ENCODE peak calls at places on chromosomes 7 and 10, in five cellular contexts. V is heart right ventricle, R is left ventricle myocardium inferior, T is keratinocyte, W is dorsolateral prefrontal cortex. U is an unnamed sample. For H3K27me3, the result is how much of the 10 kb centered on the place peaks cover.

GRCh38 chr10:81031774-81032173 is 494.1 kb downstream of the SH2D4B start:
- DNase-seq in V (no peak), R (no peak), T (no peak), W (no peak), U (peak)

GRCh38 chr7:24227603-24228359 is 56.2 kb upstream of the NPY start:
- DNase-seq in V (no peak), R (no peak), T (no peak), W (no peak), U (no peak)

GRCh38 chr7:150410680-150411346 is 31.7 kb downstream of the ZNF775 start:
- DNase-seq in V (no peak), R (no peak), T (no peak), W (no peak), U (no peak)

GRCh38 chr7:127158659-127159058 is 94.1 kb downstream of the GRM8 start:
- DNase-seq in V (no peak), R (no peak), T (no peak), W (no peak), U (peak)

GRCh38 chr7:157540020-157540419 is 203.2 kb downstream of the DNAJB6 start:
- DNase-seq in V (no peak), R (no peak), T (no peak), W (no peak), U (no peak)

GRCh38 chr10:16612148-16612742 is 90.6 kb upstream of the C1QL3 start:
- DNase-seq in V (no peak), R (no peak), T (peak), W (no peak), U (peak)

GRCh38 chr10:75870039-75870645 is 438.7 kb downstream of the LRMDA start:
- DNase-seq in V (no peak), R (no peak), T (no peak), W (no peak), U (no peak)

GRCh38 chr7:133784421-133785045 is 342.6 kb upstream of the LRGUK start:
- DNase-seq in V (no peak), R (no peak), T (no peak), W (no peak), U (no peak)

GRCh38 chr7:55342216-55342871 is 22.8 kb upstream of the LANCL2 start:
- DNase-seq in V (no peak), R (no peak), T (no peak), W (no peak), U (no peak)

GRCh38 chr7:93374345-93374940 is 142.3 kb downstream of the VPS50 start:
- DNase-seq in V (no peak), R (no peak), T (no peak), W (no peak), U (peak)

GRCh38 chr7:105826143-105826542 is 50.3 kb downstream of the ATXN7L1 start:
- DNase-seq in V (no peak), R (no peak), T (no peak), W (no peak), U (no peak)

GRCh38 chr10:78328592-78329404 is 295.1 kb downstream of the RPS24 start:
- DNase-seq in V (no peak), R (no peak), T (no peak), W (no peak), U (no peak)

GRCh38 chr7:2845193-2845592 is 1.1 kb upstream of the GNA12 start:
- DNase-seq in V (no peak), R (no peak), T (no peak), W (no peak), U (no peak)

GRCh38 chr10:112779025-112779765 is 170.9 kb upstream of the TCF7L2 start:
- DNase-seq in V (no peak), R (no peak), T (no peak), W (no peak), U (no peak)

GRCh38 chr10:95273393-95274312 is 17.1 kb downstream of the PDLIM1 start:
- DNase-seq in V (no peak), R (no peak), T (no peak), W (no peak), U (no peak)

GRCh38 chr10:43857206-43857952 is 208.7 kb upstream of the ZNF32 start:
- DNase-seq in V (no peak), R (no peak), T (no peak), W (no peak), U (no peak)

GRCh38 chr10:3963191-3963673 is 178.2 kb upstream of the KLF6 start:
- DNase-seq in V (no peak), R (no peak), T (no peak), W (no peak), U (no peak)

GRCh38 chr10:32445740-32446615 is at the start of gene CCDC7:
- DNase-seq in V (peak), R (peak), T (peak), W (peak), U (peak)

GRCh38 chr7:112640682-112641081 is 149.5 kb downstream of the TMEM168 start:
- DNase-seq in V (no peak), R (no peak), T (no peak), W (no peak), U (no peak)

GRCh38 chr7:93427107-93427506 is 147.4 kb downstream of the CALCR start:
- DNase-seq in V (no peak), R (no peak), T (no peak), W (no peak), U (peak)

GRCh38 chr7:36526720-36527548 is 137.3 kb downstream of the ANLN start:
- DNase-seq in V (no peak), R (no peak), T (peak), W (no peak), U (peak)

GRCh38 chr7:127815631-127816145 is 163.7 kb downstream of the SND1 start:
- DNase-seq in V (no peak), R (no peak), T (no peak), W (no peak), U (no peak)

GRCh38 chr10:47264797-47265281 is 35.2 kb upstream of the GDF10 start:
- DNase-seq in V (no peak), R (no peak), T (no peak), W (no peak), U (no peak)

GRCh38 chr10:88064608-88065383 is 201.4 kb downstream of the PTEN start:
- DNase-seq in V (peak), R (peak), T (no peak), W (no peak), U (peak)

GRCh38 chr7:47432988-47433895 is 148.7 kb downstream of the TNS3 start:
- DNase-seq in V (no peak), R (no peak), T (peak), W (no peak), U (no peak)

GRCh38 chr10:75247797-75248196 is 12.0 kb upstream of the COMTD1 start:
- DNase-seq in V (no peak), R (no peak), T (no peak), W (peak), U (no peak)

GRCh38 chr10:96789571-96790108 is 42.5 kb upstream of the LCOR start:
- DNase-seq in V (no peak), R (no peak), T (no peak), W (no peak), U (peak)

GRCh38 chr7:110001254-110001938 is 1089.5 kb upstream of the LRRN3 start:
- DNase-seq in V (no peak), R (no peak), T (no peak), W (no peak), U (no peak)

GRCh38 chr10:13099144-13099665 is 758 bp upstream of the OPTN start:
- DNase-seq in V (peak), R (no peak), T (no peak), W (peak), U (peak)

GRCh38 chr10:52308251-52309031 is 5.6 kb upstream of the DKK1 start:
- DNase-seq in V (peak), R (peak), T (no peak), W (peak), U (peak)

GRCh38 chr7:43655584-43655983 is 72.7 kb downstream of the STK17A start:
- DNase-seq in V (no peak), R (no peak), T (no peak), W (no peak), U (no peak)

GRCh38 chr10:44205072-44205471 is 179.8 kb downstream of the CXCL12 start:
- DNase-seq in V (no peak), R (no peak), T (no peak), W (no peak), U (no peak)

GRCh38 chr7:107147464-107148214 is 21.2 kb upstream of the HBP1 start:
- DNase-seq in V (no peak), R (no peak), T (no peak), W (peak), U (peak)

GRCh38 chr10:113003032-113003431 is 53.0 kb downstream of the TCF7L2 start:
- DNase-seq in V (no peak), R (no peak), T (no peak), W (no peak), U (no peak)

GRCh38 chr7:5488286-5488878 is 64.7 kb upstream of the TNRC18 start:
- DNase-seq in V (no peak), R (no peak), T (no peak), W (no peak), U (no peak)

GRCh38 chr7:84399661-84400060 is 205.1 kb upstream of the SEMA3A start:
- DNase-seq in V (no peak), R (no peak), T (no peak), W (no peak), U (no peak)

GRCh38 chr7:40412323-40412722 is 277.5 kb downstream of the SUGCT start:
- DNase-seq in V (no peak), R (no peak), T (no peak), W (no peak), U (no peak)

GRCh38 chr10:84026821-84027257 is 112.5 kb upstream of the GHITM start:
- DNase-seq in V (no peak), R (no peak), T (no peak), W (no peak), U (no peak)

GRCh38 chr7:70751895-70752294 is 380.0 kb upstream of the GALNT17 start:
- DNase-seq in V (no peak), R (no peak), T (no peak), W (no peak), U (no peak)

GRCh38 chr7:70749831-70750230 is 382.1 kb upstream of the GALNT17 start:
- DNase-seq in V (no peak), R (no peak), T (no peak), W (no peak), U (no peak)

GRCh38 chr7:70756789-70757188 is 375.2 kb upstream of the GALNT17 start:
- DNase-seq in V (no peak), R (no peak), T (no peak), W (no peak), U (no peak)

GRCh38 chr7:70752794-70753241 is 379.1 kb upstream of the GALNT17 start:
- DNase-seq in V (no peak), R (no peak), T (no peak), W (no peak), U (no peak)
- H3K27me3 ChIP-seq in V (under half), R (under half), T (under half), W (under half), U (under half)

GRCh38 chr10:69721690-69722310 is 79.9 kb upstream of the COL13A1 start:
- DNase-seq in V (peak), R (peak), T (no peak), W (peak), U (no peak)
- H3K27me3 ChIP-seq in V (under half), R (under half), T (under half), W (under half), U (half or more)

DNA sequence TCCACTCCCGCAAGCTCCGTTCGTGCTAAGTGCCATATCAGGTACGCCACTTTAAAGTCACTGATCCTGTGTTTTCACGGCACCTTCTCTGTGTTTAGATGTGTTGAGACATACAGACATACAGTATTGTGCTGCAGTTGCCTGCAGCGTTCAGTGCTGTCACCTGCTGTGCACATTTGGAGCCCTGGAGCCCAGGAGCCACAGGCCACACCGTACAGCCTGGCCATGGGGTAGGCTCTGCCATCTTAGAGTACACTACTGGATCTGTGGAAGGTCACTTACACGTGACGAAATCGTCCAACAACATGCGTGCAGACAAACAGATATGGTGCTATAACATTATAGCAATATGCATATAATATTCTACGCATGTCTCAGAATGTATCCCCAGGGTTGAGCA is 111.3 kb downstream of the ELFN1 start:
- DNase-seq in V (no peak), R (no peak), T (no peak), W (no peak), U (no peak)
- H3K27me3 ChIP-seq in V (under half), R (under half), T (under half), W (under half), U (half or more)

DNA sequence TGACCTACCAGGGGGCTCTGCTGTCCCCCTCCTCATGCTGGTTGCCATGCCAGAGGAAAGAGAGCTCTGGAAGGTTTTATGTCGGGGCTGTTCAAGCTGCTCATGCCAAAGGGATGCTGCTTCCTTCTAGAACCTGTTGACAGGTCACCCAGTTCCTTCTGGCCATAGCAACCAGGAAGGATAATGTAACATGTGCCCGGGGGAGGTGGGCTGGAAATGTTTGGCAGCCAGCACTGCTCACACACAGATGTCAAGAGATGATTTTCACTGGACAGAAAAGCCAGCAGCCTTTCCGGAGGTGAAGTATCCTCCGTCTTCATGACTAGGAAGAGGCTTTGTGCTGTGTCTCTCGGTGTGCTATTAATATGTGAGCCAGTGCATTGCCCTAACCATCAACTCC is 130.2 kb downstream of the DPP6 start:
- DNase-seq in V (no peak), R (no peak), T (no peak), W (no peak), U (no peak)
- H3K27me3 ChIP-seq in V (under half), R (half or more), T (under half), W (under half), U (under half)

DNA sequence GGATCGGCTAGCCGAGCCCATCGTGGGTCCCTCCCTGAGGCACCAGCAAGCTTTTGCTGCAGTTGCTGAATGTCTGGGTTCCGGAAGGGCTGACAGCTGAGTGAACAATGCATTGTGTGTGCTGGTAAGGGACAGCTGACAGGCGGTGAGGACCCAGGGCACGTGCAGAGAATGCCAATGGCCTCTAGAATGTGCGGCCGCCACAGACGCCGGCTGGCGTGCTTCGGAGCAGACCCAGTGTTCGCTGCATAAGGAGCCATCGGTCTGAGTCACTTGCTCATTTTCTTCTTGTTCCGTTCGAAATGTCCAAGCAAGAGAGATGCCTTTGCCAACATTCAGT is 1.7 kb downstream of the ADGRA1 start:
- DNase-seq in V (no peak), R (no peak), T (no peak), W (peak), U (no peak)
- H3K27me3 ChIP-seq in V (half or more), R (half or more), T (half or more), W (under half), U (under half)

GRCh38 chr10:64795847-64796246 is 1274.6 kb downstream of the REEP3 start:
- DNase-seq in V (no peak), R (no peak), T (no peak), W (no peak), U (peak)
- H3K27me3 ChIP-seq in V (under half), R (under half), T (under half), W (under half), U (under half)

GRCh38 chr10:118106426-118106825 is 59.7 kb upstream of the RAB11FIP2 start:
- DNase-seq in V (peak), R (no peak), T (no peak), W (no peak), U (peak)

GRCh38 chr10:118110750-118111149 is 64.0 kb upstream of the RAB11FIP2 start:
- DNase-seq in V (no peak), R (no peak), T (no peak), W (no peak), U (no peak)

GRCh38 chr10:118107541-118107940 is 60.8 kb upstream of the RAB11FIP2 start:
- DNase-seq in V (no peak), R (no peak), T (no peak), W (no peak), U (no peak)

GRCh38 chr10:118107040-118107439 is 60.3 kb upstream of the RAB11FIP2 start:
- DNase-seq in V (no peak), R (no peak), T (no peak), W (no peak), U (no peak)

GRCh38 chr10:118108194-118109026 is 61.7 kb upstream of the RAB11FIP2 start:
- DNase-seq in V (no peak), R (no peak), T (no peak), W (no peak), U (no peak)
- H3K27me3 ChIP-seq in V (under half), R (under half), T (under half), W (under half), U (under half)

GRCh38 chr10:22250897-22251605 is 33.2 kb upstream of the EBLN1 start:
- DNase-seq in V (no peak), R (no peak), T (no peak), W (no peak), U (no peak)
- H3K27me3 ChIP-seq in V (under half), R (under half), T (under half), W (under half), U (under half)

GRCh38 chr7:29193316-29194205 is 1.0 kb upstream of the CHN2 start:
- DNase-seq in V (no peak), R (no peak), T (no peak), W (peak), U (no peak)

GRCh38 chr7:29192811-29193210 is 1.8 kb upstream of the CHN2 start:
- DNase-seq in V (no peak), R (no peak), T (no peak), W (peak), U (no peak)

GRCh38 chr7:29192284-29192683 is 2.3 kb upstream of the CHN2 start:
- DNase-seq in V (no peak), R (no peak), T (no peak), W (no peak), U (no peak)

GRCh38 chr7:29189743-29190201 is 4.8 kb upstream of the CHN2 start:
- DNase-seq in V (peak), R (peak), T (no peak), W (peak), U (peak)

DNA sequence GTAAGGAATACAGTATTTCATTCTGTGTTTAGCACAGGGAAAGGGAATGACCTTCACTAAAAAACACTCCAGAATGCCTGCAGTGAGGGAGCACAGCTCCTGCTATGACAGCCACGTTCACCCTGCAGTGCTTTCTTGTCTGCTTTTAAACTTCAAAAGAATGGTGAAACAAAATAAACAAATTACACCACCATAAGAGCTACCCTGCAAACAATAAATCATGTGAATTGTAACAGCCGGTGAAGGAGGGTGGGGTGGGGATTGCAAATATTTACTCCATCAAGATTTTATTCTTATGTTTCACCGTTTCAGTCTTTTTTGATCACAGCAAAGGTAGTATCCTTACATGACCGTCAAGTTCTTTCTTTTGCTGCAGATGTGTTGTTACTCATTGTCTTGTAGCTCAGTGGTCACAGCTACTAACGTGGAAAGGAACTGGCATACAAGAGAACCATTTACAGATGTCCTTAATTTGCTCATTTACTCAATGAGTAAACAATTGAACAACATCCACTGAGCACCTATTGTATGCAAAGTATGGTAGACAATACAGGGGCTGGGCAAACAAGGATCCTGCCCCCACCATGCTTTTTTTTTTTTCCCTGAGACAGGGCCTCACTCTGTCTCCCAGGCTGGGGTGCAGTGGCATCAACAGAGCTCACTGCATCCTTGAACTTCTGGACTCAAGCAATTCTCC is 4.1 kb upstream of the CHN2 start:
- DNase-seq in V (no peak), R (no peak), T (no peak), W (no peak), U (no peak)
- H3K27me3 ChIP-seq in V (under half), R (under half), T (under half), W (under half), U (under half)

DNA sequence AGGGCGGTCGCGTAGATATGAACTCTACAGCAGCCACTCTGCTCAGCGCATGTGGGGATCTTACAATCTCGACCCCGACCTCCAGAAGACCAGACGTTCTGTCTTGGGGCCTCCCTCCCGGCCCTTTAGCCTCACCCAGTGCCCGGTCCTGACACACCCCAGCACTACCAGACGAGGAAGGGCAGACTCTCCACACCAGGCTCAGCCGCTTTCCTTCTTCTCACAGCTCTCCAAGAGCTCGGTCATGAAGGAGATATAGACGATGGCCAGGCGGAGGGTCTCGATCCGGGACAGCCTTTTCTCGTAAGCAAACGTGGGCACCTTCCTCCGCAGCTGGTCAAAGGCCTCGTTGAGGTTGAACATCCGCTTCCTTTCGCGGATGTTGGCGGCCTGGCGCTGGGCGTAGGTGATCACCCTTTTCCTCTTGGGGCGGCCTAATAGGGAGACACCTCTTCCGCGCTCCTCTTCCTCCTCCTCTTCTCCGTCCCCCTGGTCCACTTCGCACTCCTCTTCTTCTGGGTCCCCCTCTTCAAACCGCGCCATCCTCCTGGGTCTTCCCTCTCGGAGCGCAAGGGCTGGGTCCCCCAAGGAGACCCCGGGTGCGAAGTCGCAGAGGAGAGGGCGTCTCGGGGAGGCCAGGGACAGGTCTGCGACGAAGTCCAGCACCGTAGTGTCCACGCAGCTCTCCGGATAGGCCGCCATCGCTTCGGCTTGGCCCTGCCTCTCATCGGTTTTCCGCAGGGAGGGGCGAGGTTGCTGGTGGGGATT is at the start of gene FERD3L:
- DNase-seq in V (no peak), R (no peak), T (no peak), W (no peak), U (no peak)
- H3K27me3 ChIP-seq in V (under half), R (half or more), T (under half), W (half or more), U (under half)